ENCODE peak calls at places on chromosomes 11 and 22, in seven cellular contexts. One of them, this sample, is unnamed.

GRCh38 chr22:47175761-47176359 is 413.4 kb downstream of the TBC1D22A start:
- DNase-seq in heart left ventricle: peak; percentile 10
- DNase-seq in sigmoid colon: peak; percentile 64
- DNase-seq in testis: no peak
- DNase-seq in H54: no peak
- DNase-seq in right lobe of liver: peak; percentile 42
- DNase-seq in A549: no peak
- DNase-seq in this sample: no peak

GRCh38 chr22:46328066-46328465 is 7.4 kb upstream of the TRMU start:
- DNase-seq in heart left ventricle: no peak
- DNase-seq in testis: no peak
- DNase-seq in right lobe of liver: no peak
- DNase-seq in H54: no peak
- DNase-seq in A549: no peak
- DNase-seq in sigmoid colon: no peak
- DNase-seq in this sample: no peak

GRCh38 chr11:121040614-121041002 is 16.7 kb downstream of the TBCEL start:
- DNase-seq in heart left ventricle: no peak
- DNase-seq in A549: no peak
- DNase-seq in H54: no peak
- DNase-seq in testis: no peak
- DNase-seq in sigmoid colon: no peak
- DNase-seq in right lobe of liver: no peak
- DNase-seq in this sample: no peak

GRCh38 chr22:27133951-27134664 is 476.7 kb downstream of the MIAT start:
- DNase-seq in sigmoid colon: peak; percentile 85
- DNase-seq in right lobe of liver: no peak
- DNase-seq in A549: peak; percentile 71
- DNase-seq in testis: no peak
- DNase-seq in heart left ventricle: peak; percentile 45
- DNase-seq in H54: peak; percentile 52
- DNase-seq in this sample: no peak

GRCh38 chr11:44977493-44977984 is 26.9 kb upstream of the TP53I11 start:
- DNase-seq in heart left ventricle: no peak
- DNase-seq in testis: no peak
- DNase-seq in sigmoid colon: no peak
- DNase-seq in H54: no peak
- DNase-seq in right lobe of liver: no peak
- DNase-seq in A549: peak; percentile 34
- DNase-seq in this sample: no peak

GRCh38 chr22:24169439-24170058 is 11.7 kb upstream of the SUSD2 start:
- DNase-seq in heart left ventricle: no peak
- DNase-seq in A549: no peak
- DNase-seq in right lobe of liver: no peak
- DNase-seq in testis: no peak
- DNase-seq in H54: no peak
- DNase-seq in sigmoid colon: no peak
- DNase-seq in this sample: no peak

GRCh38 chr11:62491571-62492329 is 54.9 kb downstream of the AHNAK start:
- DNase-seq in H54: no peak
- DNase-seq in A549: no peak
- DNase-seq in heart left ventricle: no peak
- DNase-seq in sigmoid colon: no peak
- DNase-seq in right lobe of liver: no peak
- DNase-seq in testis: no peak
- DNase-seq in this sample: no peak

GRCh38 chr11:69230856-69231425 is 63.0 kb upstream of the MYEOV start:
- DNase-seq in sigmoid colon: peak; percentile 20
- DNase-seq in H54: no peak
- DNase-seq in testis: peak; percentile 8
- DNase-seq in right lobe of liver: peak; percentile 22
- DNase-seq in A549: no peak
- DNase-seq in heart left ventricle: no peak
- DNase-seq in this sample: peak; percentile 47

GRCh38 chr22:37566903-37567798 is 6.9 kb downstream of the CDC42EP1 start:
- DNase-seq in right lobe of liver: peak; percentile 92
- DNase-seq in sigmoid colon: peak; percentile 88
- DNase-seq in A549: peak; percentile 63
- DNase-seq in testis: peak; percentile 88
- DNase-seq in H54: no peak
- DNase-seq in heart left ventricle: peak; percentile 79
- DNase-seq in this sample: no peak

GRCh38 chr22:40635008-40635939 is 1.2 kb downstream of the MRTFA start:
- DNase-seq in testis: peak; percentile 56
- DNase-seq in A549: no peak
- DNase-seq in right lobe of liver: peak; percentile 20
- DNase-seq in heart left ventricle: peak; percentile 43
- DNase-seq in H54: no peak
- DNase-seq in sigmoid colon: peak; percentile 78
- DNase-seq in this sample: no peak

DNA sequence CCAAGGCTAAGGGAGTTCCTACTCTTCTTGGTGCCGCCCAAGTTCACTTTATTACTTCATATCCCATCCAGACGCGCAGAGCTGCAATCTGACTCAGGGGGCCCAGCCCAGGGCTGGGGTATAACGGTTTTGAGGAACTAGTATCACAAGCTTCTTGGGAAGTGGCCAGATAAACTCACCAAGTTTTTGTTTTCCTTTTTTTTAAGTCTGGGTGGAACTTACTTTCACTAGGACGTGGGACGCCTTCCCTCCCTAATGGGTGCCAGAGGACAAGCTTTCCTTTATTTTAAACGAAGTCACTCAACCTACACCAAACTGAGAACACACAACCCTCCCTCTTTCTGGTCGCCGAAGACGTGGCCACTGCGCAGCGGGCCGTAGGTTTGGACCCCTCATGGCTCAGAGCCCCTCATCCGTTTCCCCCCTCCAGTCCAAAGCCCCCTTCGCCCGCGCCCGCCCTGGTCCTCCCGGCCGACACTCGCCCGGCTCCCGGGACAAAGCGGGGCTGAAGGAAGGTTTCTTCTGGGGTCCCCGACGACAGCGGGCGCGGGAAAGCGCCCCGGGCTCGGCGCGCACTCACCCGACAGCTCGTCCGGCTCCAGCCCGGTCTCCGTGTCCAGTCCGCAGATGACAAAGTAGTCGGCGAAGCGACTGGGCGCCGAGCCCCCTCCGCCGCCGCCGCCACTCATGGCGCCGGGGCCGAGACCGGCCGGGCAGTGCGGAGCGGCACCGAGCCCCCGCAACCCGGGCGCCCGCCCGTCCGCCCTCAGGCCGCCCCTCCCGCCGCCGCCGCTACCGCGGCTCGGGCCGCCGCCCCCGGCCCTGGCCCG is 554 bp downstream of the DENND5A start:
- DNase-seq in testis: peak; percentile 67
- DNase-seq in heart left ventricle: peak; percentile 78
- DNase-seq in H54: peak; percentile 68
- DNase-seq in right lobe of liver: peak; percentile 65
- DNase-seq in sigmoid colon: peak; percentile 87
- DNase-seq in A549: peak; percentile 39
- DNase-seq in this sample: no peak
- TF ChIP-seq POLR2A in testis: no peak
- TF ChIP-seq POLR2A in heart left ventricle: no peak
- TF ChIP-seq POLR2A in H54: no peak
- TF ChIP-seq POLR2A in right lobe of liver: no peak
- TF ChIP-seq POLR2A in sigmoid colon: peak; percentile 20
- TF ChIP-seq POLR2A in A549: no peak
- TF ChIP-seq POLR2A in this sample: no peak

GRCh38 chr22:50314455-50315288 is 7.2 kb upstream of the PLXNB2 start:
- DNase-seq in sigmoid colon: no peak
- DNase-seq in right lobe of liver: peak; percentile 47
- DNase-seq in heart left ventricle: peak; percentile 51
- DNase-seq in H54: no peak
- DNase-seq in testis: no peak
- DNase-seq in A549: no peak
- DNase-seq in this sample: no peak
- TF ChIP-seq POLR2A in sigmoid colon: no peak
- TF ChIP-seq POLR2A in right lobe of liver: no peak
- TF ChIP-seq POLR2A in heart left ventricle: no peak
- TF ChIP-seq POLR2A in H54: no peak
- TF ChIP-seq POLR2A in testis: no peak
- TF ChIP-seq POLR2A in A549: no peak
- TF ChIP-seq POLR2A in this sample: no peak

GRCh38 chr11:29040489-29040888 is 932.3 kb downstream of the METTL15 start:
- DNase-seq in A549: no peak
- DNase-seq in sigmoid colon: no peak
- DNase-seq in right lobe of liver: no peak
- DNase-seq in heart left ventricle: no peak
- DNase-seq in H54: no peak
- DNase-seq in testis: no peak
- DNase-seq in this sample: no peak
- TF ChIP-seq POLR2A in A549: no peak
- TF ChIP-seq POLR2A in sigmoid colon: no peak
- TF ChIP-seq POLR2A in right lobe of liver: no peak
- TF ChIP-seq POLR2A in heart left ventricle: no peak
- TF ChIP-seq POLR2A in H54: no peak
- TF ChIP-seq POLR2A in testis: no peak
- TF ChIP-seq POLR2A in this sample: no peak

GRCh38 chr11:64340671-64341335 is 799 bp downstream of the CCDC88B start:
- DNase-seq in A549: no peak
- DNase-seq in heart left ventricle: peak; percentile 64
- DNase-seq in testis: peak; percentile 65
- DNase-seq in right lobe of liver: peak; percentile 68
- DNase-seq in H54: no peak
- DNase-seq in sigmoid colon: no peak
- DNase-seq in this sample: no peak

GRCh38 chr11:64341429-64341828 is 1.4 kb downstream of the CCDC88B start:
- DNase-seq in testis: no peak
- DNase-seq in right lobe of liver: no peak
- DNase-seq in sigmoid colon: no peak
- DNase-seq in A549: no peak
- DNase-seq in heart left ventricle: no peak
- DNase-seq in H54: no peak
- DNase-seq in this sample: no peak

GRCh38 chr11:64342869-64343739 is 3.1 kb downstream of the CCDC88B start:
- DNase-seq in testis: peak; percentile 43
- DNase-seq in A549: no peak
- DNase-seq in heart left ventricle: no peak
- DNase-seq in H54: no peak
- DNase-seq in sigmoid colon: no peak
- DNase-seq in right lobe of liver: no peak
- DNase-seq in this sample: no peak

GRCh38 chr11:64343740-64344133 is 3.7 kb downstream of the CCDC88B start:
- DNase-seq in A549: peak; percentile 26
- DNase-seq in heart left ventricle: peak; percentile 51
- DNase-seq in sigmoid colon: no peak
- DNase-seq in H54: no peak
- DNase-seq in testis: no peak
- DNase-seq in right lobe of liver: no peak
- DNase-seq in this sample: no peak

DNA sequence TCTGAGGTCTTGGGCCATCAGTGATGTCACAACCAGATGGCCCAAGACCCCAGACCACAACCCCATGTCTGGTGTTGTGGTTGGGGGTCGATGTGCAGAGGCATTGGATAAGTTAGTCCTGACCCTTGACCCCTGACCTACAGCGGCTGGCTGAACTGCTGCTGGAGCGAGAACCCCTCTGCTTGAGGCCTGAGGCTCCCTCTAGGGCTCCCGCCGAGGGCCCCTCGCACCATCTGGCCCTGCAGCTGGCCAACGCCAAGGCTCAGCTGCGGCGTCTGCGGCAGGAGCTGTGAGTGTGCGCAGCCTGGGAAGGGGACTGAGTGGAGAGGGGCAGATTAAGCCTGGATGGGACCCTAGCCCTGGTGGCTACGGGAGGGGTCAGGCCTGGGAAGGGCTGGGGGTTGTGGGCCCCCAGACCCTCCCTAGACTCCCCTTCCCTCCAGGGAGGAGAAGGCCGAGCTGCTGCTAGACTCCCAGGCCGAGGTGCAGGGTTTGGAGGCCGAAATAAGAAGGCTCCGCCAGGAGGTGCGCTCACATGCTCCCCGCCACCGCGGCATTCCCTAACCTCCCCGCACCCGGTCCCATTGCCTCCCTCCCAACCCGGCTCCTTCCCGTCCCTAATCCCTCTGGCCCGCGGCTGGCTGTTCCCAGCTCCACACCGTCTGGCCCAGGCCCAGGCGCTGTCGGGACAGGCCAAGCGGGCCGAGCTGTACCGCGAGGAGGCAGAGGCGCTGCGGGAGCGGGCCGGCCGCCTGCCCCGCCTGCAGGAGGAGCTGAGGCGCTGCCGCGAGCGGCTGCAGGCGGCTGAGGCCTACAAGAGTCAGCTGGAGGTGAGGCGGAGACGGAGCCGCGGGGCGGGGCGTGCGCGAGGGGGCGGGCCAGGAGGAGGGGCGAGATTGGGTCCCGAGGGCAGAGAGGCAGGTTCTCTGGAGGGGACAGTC is 2.1 kb downstream of the CCDC88B start:
- DNase-seq in sigmoid colon: peak; percentile 94
- DNase-seq in right lobe of liver: peak; percentile 94
- DNase-seq in testis: peak; percentile 86
- DNase-seq in A549: peak; percentile 91
- DNase-seq in heart left ventricle: peak; percentile 90
- DNase-seq in H54: peak; percentile 90
- DNase-seq in this sample: no peak
- TF ChIP-seq POLR2A in sigmoid colon: no peak
- TF ChIP-seq POLR2A in right lobe of liver: peak; percentile 30
- TF ChIP-seq POLR2A in testis: no peak
- TF ChIP-seq POLR2A in A549: peak; percentile 85
- TF ChIP-seq POLR2A in heart left ventricle: no peak
- TF ChIP-seq POLR2A in H54: peak; percentile 74
- TF ChIP-seq POLR2A in this sample: no peak

DNA sequence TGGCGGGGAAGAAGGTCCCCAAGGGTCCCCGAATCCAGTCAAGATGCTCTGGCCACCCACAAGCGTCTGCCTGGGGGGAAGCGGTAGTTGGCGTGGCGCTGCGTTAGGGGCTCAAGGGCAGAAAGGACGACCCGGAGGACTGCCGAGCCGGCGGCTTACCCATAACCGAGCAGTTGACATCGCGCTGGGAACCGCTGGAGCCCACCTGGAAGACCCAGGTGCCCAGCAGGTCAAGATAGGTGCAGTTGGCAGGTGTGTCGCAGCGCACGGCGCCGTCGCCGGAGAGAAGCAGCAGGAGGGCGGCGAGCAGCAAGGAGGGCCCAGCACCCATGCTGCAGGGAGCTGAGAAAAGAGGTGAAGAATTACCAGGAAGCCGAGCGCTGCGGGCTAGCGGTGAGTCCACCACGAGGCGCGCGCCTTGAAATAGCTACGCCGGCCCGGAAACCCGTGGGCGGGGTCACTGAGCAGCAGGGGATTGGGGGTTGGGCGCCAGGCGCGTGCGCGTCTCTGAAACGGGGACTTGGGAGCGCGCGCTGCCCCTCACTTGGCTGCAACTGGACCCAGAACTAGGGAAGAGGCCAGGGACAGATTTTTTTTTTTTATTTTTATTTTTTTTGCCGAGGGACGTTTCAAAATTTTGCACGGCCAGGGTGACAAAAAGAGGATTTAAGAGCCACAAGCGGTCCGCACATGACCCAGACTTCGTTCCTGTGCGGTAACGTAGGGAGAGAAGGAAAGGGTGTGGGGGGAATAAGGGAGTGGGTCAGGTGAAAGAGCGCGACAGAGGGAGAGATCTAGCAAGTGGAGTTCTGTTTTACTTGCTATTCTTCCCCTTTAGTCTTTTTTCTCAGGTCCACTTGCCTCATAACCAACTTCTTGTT is at the start of gene CTSC:
- DNase-seq in right lobe of liver: peak; percentile 95
- DNase-seq in A549: peak; percentile 77
- DNase-seq in heart left ventricle: peak; percentile 94
- DNase-seq in sigmoid colon: peak; percentile 96
- DNase-seq in H54: peak; percentile 56
- DNase-seq in testis: peak; percentile 98
- DNase-seq in this sample: no peak
- TF ChIP-seq POLR2A in right lobe of liver: peak; percentile 88
- TF ChIP-seq POLR2A in A549: peak; percentile 73
- TF ChIP-seq POLR2A in heart left ventricle: no peak
- TF ChIP-seq POLR2A in sigmoid colon: peak; percentile 17
- TF ChIP-seq POLR2A in H54: peak; percentile 66
- TF ChIP-seq POLR2A in testis: no peak
- TF ChIP-seq POLR2A in this sample: no peak

This sample was measured in vagina.